ENCODE peak calls at places on chromosomes 3 and 15, in six cellular contexts. O is A549, J is body of pancreas, B is Peyer's patch, X is heart left ventricle, H is endothelial cell of umbilical vein. L is an unnamed sample.

GRCh38 chr3:115330406-115330805 is 183.3 kb upstream of the ZBTB20 start:
- DNase-seq in O (no peak), J (no peak), B (no peak), X (no peak), H (peak), L (no peak)

GRCh38 chr15:99307735-99308134 is 56.5 kb downstream of the LRRC28 start:
- DNase-seq in O (no peak), J (no peak), B (no peak), X (no peak), H (no peak), L (no peak)

GRCh38 chr3:195905970-195906864 is 2.1 kb downstream of the TNK2 start:
- DNase-seq in O (no peak), J (peak), B (no peak), X (no peak), H (no peak), L (no peak)

GRCh38 chr3:94071713-94072284 is 8.9 kb downstream of the NSUN3 start:
- DNase-seq in O (no peak), J (no peak), B (no peak), X (no peak), H (no peak), L (no peak)

GRCh38 chr15:67240235-67241131 is 14.0 kb downstream of the AAGAB start:
- DNase-seq in O (peak), J (peak), B (no peak), X (no peak), H (peak), L (no peak)

GRCh38 chr3:129888739-129889138 is 4.8 kb downstream of the TMCC1 start:
- DNase-seq in O (no peak), J (no peak), B (no peak), X (no peak), H (peak), L (no peak)

GRCh38 chr3:154517404-154517803 is 87.4 kb upstream of the GPR149 start:
- DNase-seq in O (no peak), J (no peak), B (no peak), X (no peak), H (no peak), L (no peak)

GRCh38 chr15:33104276-33104675 is 90.2 kb downstream of the FMN1 start:
- DNase-seq in O (no peak), J (no peak), B (no peak), X (no peak), H (peak), L (no peak)

GRCh38 chr3:14725015-14725431 is 50.1 kb downstream of the C3orf20 start:
- DNase-seq in O (no peak), J (no peak), B (no peak), X (peak), H (no peak), L (no peak)

GRCh38 chr15:96468036-96468435 is 137.5 kb downstream of the NR2F2 start:
- DNase-seq in O (no peak), J (no peak), B (no peak), X (no peak), H (no peak), L (no peak)

GRCh38 chr3:188529228-188529627 is 375.3 kb downstream of the LPP start:
- DNase-seq in O (no peak), J (no peak), B (no peak), X (no peak), H (no peak), L (no peak)

GRCh38 chr15:35690089-35690488 is 144.1 kb upstream of the DPH6 start:
- DNase-seq in O (no peak), J (no peak), B (no peak), X (no peak), H (no peak), L (no peak)

GRCh38 chr3:30707825-30708224 is 101.4 kb downstream of the TGFBR2 start:
- DNase-seq in O (no peak), J (no peak), B (no peak), X (no peak), H (no peak), L (no peak)

GRCh38 chr3:79263423-79263822 is 504.4 kb downstream of the ROBO1 start:
- DNase-seq in O (no peak), J (no peak), B (no peak), X (no peak), H (no peak), L (no peak)

GRCh38 chr15:69003971-69004370 is 10.5 kb upstream of the NOX5 start:
- DNase-seq in O (no peak), J (no peak), B (no peak), X (no peak), H (no peak), L (no peak)

GRCh38 chr3:42229942-42230688 is 35.9 kb downstream of the CCK start:
- DNase-seq in O (peak), J (no peak), B (no peak), X (no peak), H (peak), L (peak)

GRCh38 chr3:131216340-131216739 is 165.2 kb upstream of the NUDT16 start:
- DNase-seq in O (no peak), J (no peak), B (no peak), X (no peak), H (no peak), L (no peak)

GRCh38 chr3:98482717-98483482 is 14.6 kb upstream of the OR5K2 start:
- DNase-seq in O (no peak), J (no peak), B (no peak), X (no peak), H (no peak), L (peak)

GRCh38 chr3:124221286-124221821 is 229.4 kb upstream of the ROPN1 start:
- DNase-seq in O (no peak), J (no peak), B (no peak), X (no peak), H (no peak), L (no peak)

GRCh38 chr15:98968576-98968975 is 39.0 kb downstream of the PGPEP1L start:
- DNase-seq in O (no peak), J (no peak), B (no peak), X (no peak), H (no peak), L (no peak)

GRCh38 chr3:99909714-99910508 is 92.2 kb downstream of the CMSS1 start:
- DNase-seq in O (peak), J (peak), B (no peak), X (no peak), H (peak), L (no peak)

GRCh38 chr3:60698117-60698516 is 553.1 kb downstream of the FHIT start:
- DNase-seq in O (no peak), J (no peak), B (no peak), X (no peak), H (no peak), L (no peak)

DNA sequence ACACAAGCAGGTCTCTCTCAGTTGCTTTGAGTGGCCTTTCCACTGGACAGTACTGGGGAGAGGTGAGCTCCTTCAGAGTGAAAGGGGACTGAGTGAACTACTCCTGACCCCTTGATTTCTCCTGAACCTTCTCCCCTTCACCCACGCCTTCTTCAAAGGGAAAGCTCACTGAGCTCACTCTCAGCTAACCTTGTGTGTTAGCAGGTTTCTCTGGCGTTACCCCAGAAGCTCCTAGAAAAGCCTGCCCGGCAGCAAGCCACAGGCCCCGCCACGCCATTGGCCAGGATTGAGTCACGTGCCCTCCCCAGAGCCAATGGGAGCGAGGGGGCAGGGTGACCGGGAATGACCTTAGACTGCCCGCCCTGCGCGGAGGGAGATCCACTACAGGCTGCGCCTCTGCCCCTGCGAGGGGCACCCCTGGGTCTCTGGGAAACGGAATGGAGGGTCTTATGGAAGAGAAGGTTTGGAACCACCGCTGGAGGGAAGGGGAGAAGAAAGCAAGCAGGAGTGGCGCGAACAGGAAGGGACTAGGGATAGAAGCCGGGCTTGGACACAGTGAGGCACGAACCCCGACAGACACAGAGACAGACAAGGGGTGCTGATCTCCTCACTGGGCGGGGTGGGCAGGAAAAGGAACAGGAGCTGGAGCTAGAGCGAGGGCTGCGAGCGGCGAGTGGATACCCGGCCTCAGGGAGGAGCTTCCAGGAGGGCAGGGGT is 17.4 kb upstream of the CLK3 start:
- DNase-seq in O (peak), J (peak), B (peak), X (peak), H (peak), L (peak)
- TF ChIP-seq POLR2A in O (peak), J (peak), B (peak), X (peak), H (peak), L (peak)

DNA sequence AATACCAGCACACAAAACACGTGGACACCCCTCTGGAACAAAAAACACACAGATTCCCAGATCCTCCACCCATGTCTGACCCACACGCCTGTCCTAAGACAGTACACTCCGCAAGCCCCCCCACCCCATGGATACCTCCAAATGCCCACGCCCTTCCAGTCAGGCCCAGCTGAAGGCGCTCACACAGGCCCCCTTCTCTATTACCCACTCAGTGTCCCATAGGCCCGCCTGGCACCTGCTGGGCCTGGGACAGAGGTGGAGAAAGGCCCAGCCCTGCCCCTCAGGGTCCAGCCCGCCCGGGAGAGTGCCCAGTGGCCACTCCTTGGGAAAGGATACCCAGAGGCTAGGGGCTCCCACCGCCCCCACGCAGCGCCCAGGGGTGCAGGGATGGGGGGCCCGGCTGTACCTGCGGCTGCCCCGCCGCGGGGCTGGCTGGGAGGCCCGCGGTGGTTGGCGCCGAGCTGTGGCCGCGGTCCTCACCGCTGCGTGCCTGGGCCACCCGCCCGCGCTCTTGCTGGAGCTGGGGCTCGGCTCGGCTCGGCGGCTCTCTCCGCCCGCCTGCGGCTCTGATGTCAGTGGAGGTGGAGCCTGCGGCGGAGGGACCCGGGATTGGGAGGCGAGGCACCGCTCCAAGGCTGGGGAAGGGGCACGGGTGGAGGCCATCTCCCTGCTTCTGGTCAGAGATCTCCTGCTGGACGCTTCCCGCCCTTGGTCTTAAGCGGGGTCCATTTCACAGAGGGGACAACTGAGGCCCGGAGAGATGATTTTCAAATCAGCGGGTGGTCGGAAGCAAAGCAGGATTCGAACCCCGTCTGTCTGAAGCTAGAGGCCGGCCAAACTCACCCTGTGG is at the start of gene CAMK1:
- DNase-seq in O (peak), J (peak), B (peak), X (peak), H (peak), L (peak)
- TF ChIP-seq POLR2A in O (peak), J (peak), B (peak), X (no peak), H (peak), L (peak)

DNA sequence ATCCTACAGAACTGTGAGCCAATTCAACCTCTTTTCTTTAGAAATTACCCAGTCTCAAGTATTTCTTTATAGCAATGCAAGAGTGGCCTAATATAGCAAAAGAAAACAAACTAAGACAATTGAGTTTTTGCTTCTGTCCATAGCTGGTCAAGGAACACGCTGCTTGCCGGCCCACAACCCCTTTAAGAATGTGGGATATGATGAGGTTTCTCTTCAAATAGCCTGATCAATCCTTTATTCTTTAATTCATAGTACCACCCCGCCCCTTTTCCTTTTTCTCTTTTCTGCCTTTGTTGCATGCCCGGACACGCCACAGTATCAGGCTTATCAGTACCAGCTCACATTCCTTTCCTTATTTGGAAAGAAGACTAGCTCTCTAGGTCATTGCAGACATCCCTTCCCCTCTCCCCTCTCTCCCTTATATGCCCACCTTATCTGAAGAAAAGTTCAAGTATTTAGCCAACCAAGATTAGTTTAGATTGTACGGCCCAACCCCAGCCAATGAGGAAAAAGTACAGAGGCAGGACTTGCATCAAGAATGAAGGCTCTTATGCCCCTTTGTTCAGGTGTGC is 404.5 kb downstream of the OCA2 start:
- DNase-seq in O (no peak), J (no peak), B (no peak), X (no peak), H (no peak), L (no peak)
- TF ChIP-seq POLR2A in O (no peak), J (no peak), B (no peak), X (no peak), H (no peak), L (no peak)

GRCh38 chr3:184568918-184569829 is 7.6 kb downstream of the EPHB3 start:
- DNase-seq in O (no peak), J (peak), B (peak), X (peak), H (peak), L (no peak)
- TF ChIP-seq POLR2A in O (no peak), J (peak), B (no peak), X (no peak), H (no peak), L (no peak)

DNA sequence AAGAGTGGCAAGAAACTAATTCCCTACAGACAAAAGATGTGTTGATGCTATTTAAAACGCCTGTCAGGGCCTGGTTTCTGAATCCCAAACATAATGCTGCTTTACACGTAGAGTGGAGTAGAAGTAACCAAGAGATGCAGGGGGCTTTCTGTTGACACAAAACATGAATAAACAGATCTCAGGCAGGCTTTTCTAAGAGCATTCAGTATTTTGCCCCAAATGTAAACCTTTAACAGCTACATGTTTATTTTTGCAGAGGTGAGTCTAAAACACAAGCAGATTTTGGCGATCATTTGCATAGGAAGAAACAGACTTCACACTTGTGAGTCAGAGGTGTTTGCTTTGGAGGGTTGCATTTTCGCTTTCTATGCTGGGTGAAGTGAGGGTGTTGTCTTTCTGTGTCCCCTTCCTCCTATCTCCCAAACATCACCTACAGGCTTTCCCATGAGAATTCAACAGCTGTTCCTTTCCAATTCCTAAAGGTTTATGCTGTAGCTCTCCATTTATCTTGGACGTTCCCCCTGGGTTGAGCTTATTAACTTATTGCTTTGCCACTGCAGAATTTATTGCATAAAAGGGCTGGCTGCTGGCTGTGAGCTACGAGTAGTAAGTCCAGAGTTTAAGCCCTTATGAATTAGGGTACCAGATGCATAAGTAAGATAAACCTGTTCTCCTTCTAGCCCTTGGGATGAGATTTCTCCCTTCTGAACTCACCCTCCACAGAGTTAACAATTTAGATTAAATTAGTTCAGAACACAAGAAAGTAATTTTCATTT is 156.7 kb downstream of the DIPK2A start:
- DNase-seq in O (no peak), J (no peak), B (no peak), X (no peak), H (no peak), L (no peak)
- TF ChIP-seq POLR2A in O (no peak), J (no peak), B (no peak), X (no peak), H (no peak), L (no peak)

GRCh38 chr15:62569460-62570404 is 404.6 kb upstream of the C2CD4B start:
- DNase-seq in O (peak), J (peak), B (peak), X (peak), H (no peak), L (no peak)
- TF ChIP-seq POLR2A in O (no peak), J (no peak), B (no peak), X (no peak), H (no peak), L (no peak)

L was measured in erythroblast.